ENCODE peak calls at places on chromosomes 4 and X, in four cellular contexts. Y is K562, T is GM12878, L is HepG2. N is an unnamed sample.

GRCh38 chr4:8403173-8403753 is 37.3 kb downstream of the ACOX3 start:
- DNase-seq in Y (peak; percentile 89), T (no peak), L (peak; percentile 48), N (peak; percentile 96)

GRCh38 chrX:56995271-56995994 is at the start of gene SPIN3:
- DNase-seq in Y (peak; percentile 64), T (peak; percentile 56), L (peak; percentile 87), N (peak; percentile 80)

GRCh38 chr4:119240568-119240967 is 28.1 kb downstream of the USP53 start:
- DNase-seq in Y (no peak), T (no peak), L (no peak), N (no peak)

GRCh38 chr4:142713282-142714030 is 132.6 kb downstream of the INPP4B start:
- DNase-seq in Y (no peak), T (no peak), L (no peak), N (no peak)

GRCh38 chr4:151992301-151992700 is 231.5 kb upstream of the GATB start:
- DNase-seq in Y (no peak), T (no peak), L (no peak), N (no peak)

GRCh38 chrX:2188316-2188715 is 312.5 kb downstream of the DHRSX start:
- DNase-seq in Y (peak; percentile 12), T (no peak), L (peak; percentile 54), N (no peak)

GRCh38 chr4:81757706-81758105 is 286.0 kb upstream of the RASGEF1B start:
- DNase-seq in Y (no peak), T (no peak), L (no peak), N (no peak)

GRCh38 chr4:78517050-78517652 is 34.4 kb upstream of the ANXA3 start:
- DNase-seq in Y (peak; percentile 18), T (no peak), L (peak; percentile 11), N (peak; percentile 33)

GRCh38 chrX:44062842-44063241 is 89.7 kb upstream of the NDP start:
- DNase-seq in Y (no peak), T (no peak), L (no peak), N (no peak)

GRCh38 chr4:15366660-15367059 is 61.2 kb upstream of the C1QTNF7 start:
- DNase-seq in Y (no peak), T (no peak), L (no peak), N (no peak)

GRCh38 chr4:183561905-183562304 is 57.0 kb downstream of the ING2 start:
- DNase-seq in Y (no peak), T (no peak), L (no peak), N (no peak)

GRCh38 chr4:159027535-159027934 is 75.3 kb upstream of the RAPGEF2 start:
- DNase-seq in Y (no peak), T (no peak), L (no peak), N (no peak)

GRCh38 chr4:6568689-6569332 is 6.2 kb upstream of the MAN2B2 start:
- DNase-seq in Y (no peak), T (no peak), L (no peak), N (no peak)

GRCh38 chrX:133053854-133054565 is 42.9 kb downstream of the USP26 start:
- DNase-seq in Y (no peak), T (no peak), L (no peak), N (no peak)

GRCh38 chr4:147822128-147822527 is 90.2 kb downstream of the ARHGAP10 start:
- DNase-seq in Y (no peak), T (no peak), L (peak; percentile 39), N (no peak)

GRCh38 chr4:169229571-169230028 is 41.2 kb downstream of the SH3RF1 start:
- DNase-seq in Y (no peak), T (no peak), L (no peak), N (no peak)

GRCh38 chr4:112156112-112156511 is 10.9 kb downstream of the FAM241A start:
- DNase-seq in Y (no peak), T (no peak), L (no peak), N (no peak)

GRCh38 chr4:94763005-94763404 is 5.2 kb downstream of the BMPR1B start:
- DNase-seq in Y (no peak), T (no peak), L (no peak), N (no peak)

GRCh38 chr4:47915378-47915777 is 995 bp upstream of the NFXL1 start:
- DNase-seq in Y (no peak), T (no peak), L (no peak), N (no peak)

GRCh38 chr4:158170691-158171455 is 2.0 kb downstream of the GASK1B start:
- DNase-seq in Y (peak; percentile 31), T (no peak), L (peak; percentile 55), N (no peak)

GRCh38 chr4:98584265-98584664 is 74.1 kb downstream of the TSPAN5 start:
- DNase-seq in Y (no peak), T (no peak), L (peak; percentile 80), N (no peak)

GRCh38 chrX:46913710-46914109 is 1.5 kb downstream of the JADE3 start:
- DNase-seq in Y (no peak), T (no peak), L (peak; percentile 39), N (peak; percentile 21)

GRCh38 chr4:119721878-119722277 is 93.3 kb upstream of the PDE5A start:
- DNase-seq in Y (no peak), T (no peak), L (no peak), N (no peak)

GRCh38 chr4:71571346-71571745 is 212.5 kb downstream of the GC start:
- DNase-seq in Y (no peak), T (no peak), L (no peak), N (no peak)

GRCh38 chr4:39036172-39036571 is 4.0 kb upstream of the TMEM156 start:
- DNase-seq in Y (no peak), T (no peak), L (peak; percentile 83), N (no peak)

GRCh38 chrX:39012561-39013209 is 211.4 kb downstream of the MID1IP1 start:
- DNase-seq in Y (no peak), T (no peak), L (no peak), N (peak; percentile 9)

GRCh38 chr4:11715753-11716521 is 287.2 kb upstream of the HS3ST1 start:
- DNase-seq in Y (no peak), T (no peak), L (no peak), N (no peak)

GRCh38 chr4:37890501-37891220 is at the start of gene TBC1D1:
- DNase-seq in Y (no peak), T (no peak), L (no peak), N (peak; percentile 69)

GRCh38 chrX:112687189-112687691 is 7.5 kb upstream of the LHFPL1 start:
- DNase-seq in Y (no peak), T (no peak), L (no peak), N (no peak)

GRCh38 chrX:72137846-72138455 is 6.2 kb upstream of the RTL5 start:
- DNase-seq in Y (no peak), T (no peak), L (no peak), N (no peak)

GRCh38 chrX:38170556-38170955 is 50.1 kb downstream of the SRPX start:
- DNase-seq in Y (no peak), T (no peak), L (no peak), N (no peak)

GRCh38 chr4:124904723-124905390 is 192.3 kb upstream of the ANKRD50 start:
- DNase-seq in Y (no peak), T (no peak), L (no peak), N (no peak)

GRCh38 chrX:56764975-56765791 is 36.1 kb downstream of the NBDY start:
- DNase-seq in Y (no peak), T (no peak), L (no peak), N (no peak)

GRCh38 chr4:147108409-147108808 is 162.7 kb upstream of the TTC29 start:
- DNase-seq in Y (no peak), T (no peak), L (no peak), N (no peak)

GRCh38 chr4:2963185-2964076 is at the start of the genes GRK4 and NOP14:
- DNase-seq in Y (peak; percentile 90), T (peak; percentile 92), L (peak; percentile 94), N (peak; percentile 97)
- TF ChIP-seq CTCF in Y (peak; percentile 52), T (no peak), L (peak; percentile 60), N (peak; percentile 22)

DNA sequence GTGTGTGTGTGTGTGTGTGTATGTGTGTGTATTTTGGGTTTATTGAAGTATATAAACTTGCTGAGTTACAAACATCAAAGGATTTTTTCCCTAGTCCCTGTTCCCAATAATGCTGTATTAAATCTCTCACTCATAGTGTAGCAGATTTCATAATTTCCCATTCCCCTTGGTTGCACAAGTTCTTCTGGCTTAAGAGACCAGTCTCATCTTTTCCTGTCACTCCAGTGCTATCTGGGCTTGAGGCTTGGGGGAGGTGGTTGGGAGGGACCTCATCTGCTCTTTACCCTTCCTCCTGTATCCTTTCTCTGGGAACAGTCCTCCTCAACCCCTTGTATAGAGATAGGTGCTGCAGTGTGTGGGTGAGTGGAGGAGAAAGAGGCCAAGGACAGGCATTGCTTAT is 285.4 kb upstream of the BOD1L1 start:
- DNase-seq in Y (no peak), T (no peak), L (no peak), N (no peak)
- TF ChIP-seq NFIC in Y (no peak), T (no peak), L (no peak), N (no peak)

GRCh38 chr4:184825394-184826314 is at the start of gene ACSL1:
- DNase-seq in Y (peak; percentile 95), T (no peak), L (peak; percentile 39), N (peak; percentile 99)
- TF ChIP-seq CTCF in Y (no peak), T (peak; percentile 4), L (no peak), N (no peak)

GRCh38 chr4:108356209-108356535 is 187.4 kb upstream of the LEF1 start:
- DNase-seq in Y (no peak), T (no peak), L (no peak), N (no peak)

GRCh38 chr4:108360857-108361820 is 192.4 kb upstream of the LEF1 start:
- DNase-seq in Y (no peak), T (no peak), L (no peak), N (no peak)

GRCh38 chr4:108361886-108362285 is 193.2 kb upstream of the LEF1 start:
- DNase-seq in Y (no peak), T (no peak), L (no peak), N (no peak)

GRCh38 chr4:108359936-108360681 is 191.4 kb upstream of the LEF1 start:
- DNase-seq in Y (peak; percentile 43), T (no peak), L (no peak), N (no peak)

DNA sequence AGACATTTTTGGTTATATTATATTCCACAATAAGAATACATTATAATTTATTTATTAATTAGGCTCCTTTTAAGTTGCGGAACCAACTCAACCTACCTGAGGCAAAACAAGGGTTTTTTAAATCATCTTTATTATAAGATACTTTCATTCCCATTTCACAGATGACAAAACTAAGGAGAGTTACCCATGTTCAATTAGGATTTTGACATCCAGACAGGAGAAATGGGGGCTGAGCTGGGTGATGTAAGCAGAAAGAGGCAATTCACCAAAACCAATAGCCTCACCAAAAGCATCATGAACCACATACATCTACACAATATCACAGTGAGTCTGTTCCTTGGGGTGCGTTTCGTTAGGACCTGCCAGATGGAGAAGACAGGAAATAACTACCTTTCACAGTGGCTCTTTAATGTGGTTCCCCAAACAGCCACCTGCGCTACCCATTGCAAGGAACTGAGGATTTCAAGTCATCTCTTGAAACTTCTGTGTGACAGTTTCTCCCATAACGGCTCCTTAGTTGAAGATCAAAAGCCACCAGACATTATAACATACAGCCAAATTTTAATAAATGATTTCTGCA is 190.5 kb upstream of the LEF1 start:
- DNase-seq in Y (no peak), T (no peak), L (no peak), N (no peak)
- TF ChIP-seq NFIC in Y (no peak), T (peak; percentile 27), L (no peak), N (no peak)

GRCh38 chr4:180947421-180947820 is 1295.8 kb upstream of the TENM3 start:
- DNase-seq in Y (no peak), T (no peak), L (no peak), N (peak; percentile 42)
- TF ChIP-seq CTCF in Y (no peak), T (peak; percentile 7), L (no peak), N (peak; percentile 41)

N was measured in SK-N-SH.